ENCODE peak calls at places on chromosomes 1 and 21, in four cellular contexts. B, G, T and Q are unnamed samples.

GRCh38 chr1:208445710-208446702 is 201.8 kb upstream of the PLXNA2 start:
- DNase-seq in B (peak), G (no peak), T (no peak), Q (no peak)

GRCh38 chr1:38243106-38243505 is 196.5 kb upstream of the POU3F1 start:
- DNase-seq in B (peak), G (no peak), T (no peak), Q (peak)

GRCh38 chr1:208219659-208220282 is 24.4 kb downstream of the PLXNA2 start:
- DNase-seq in B (peak), G (no peak), T (no peak), Q (no peak)

GRCh38 chr1:36080236-36080635 is 3.7 kb upstream of the TEKT2 start:
- DNase-seq in B (no peak), G (no peak), T (no peak), Q (no peak)

GRCh38 chr21:31161157-31161556 is 122.9 kb upstream of the KRTAP19-8 start:
- DNase-seq in B (no peak), G (no peak), T (no peak), Q (peak)

GRCh38 chr1:22978299-22978698 is 5.6 kb upstream of the LACTBL1 start:
- DNase-seq in B (no peak), G (no peak), T (no peak), Q (no peak)

GRCh38 chr1:153790996-153791855 is 16.0 kb downstream of the SLC27A3 start:
- DNase-seq in B (peak), G (peak), T (no peak), Q (no peak)

GRCh38 chr1:214678386-214678785 is 75.4 kb downstream of the CENPF start:
- DNase-seq in B (peak), G (no peak), T (peak), Q (no peak)

GRCh38 chr1:2378956-2379732 is 12.2 kb downstream of the MORN1 start:
- DNase-seq in B (no peak), G (no peak), T (no peak), Q (no peak)

GRCh38 chr1:205576011-205576410 is 55.8 kb downstream of the ELK4 start:
- DNase-seq in B (no peak), G (no peak), T (no peak), Q (no peak)

GRCh38 chr21:42316891-42317290 is 1.7 kb upstream of the TFF3 start:
- DNase-seq in B (no peak), G (no peak), T (no peak), Q (no peak)

GRCh38 chr1:222950892-222951291 is 136.1 kb downstream of the DISP1 start:
- DNase-seq in B (no peak), G (no peak), T (no peak), Q (no peak)

GRCh38 chr1:234925440-234926251 is 203.0 kb downstream of the TOMM20 start:
- DNase-seq in B (no peak), G (peak), T (peak), Q (peak)

GRCh38 chr1:113615425-113615824 is 143.9 kb downstream of the PHTF1 start:
- DNase-seq in B (no peak), G (no peak), T (no peak), Q (no peak)

GRCh38 chr1:40848530-40849189 is 13.5 kb downstream of the CITED4 start:
- DNase-seq in B (peak), G (no peak), T (peak), Q (peak)

GRCh38 chr21:45248301-45248892 is 39.3 kb downstream of the POFUT2 start:
- DNase-seq in B (no peak), G (no peak), T (no peak), Q (no peak)

GRCh38 chr1:63968663-63969460 is 195.0 kb downstream of the ROR1 start:
- DNase-seq in B (no peak), G (no peak), T (no peak), Q (no peak)

GRCh38 chr1:53639251-53639721 is 99.7 kb downstream of the GLIS1 start:
- DNase-seq in B (no peak), G (no peak), T (no peak), Q (peak)

GRCh38 chr1:186848509-186849130 is 19.9 kb downstream of the PLA2G4A start:
- DNase-seq in B (no peak), G (no peak), T (peak), Q (no peak)

GRCh38 chr1:194062526-194062925 is 876.1 kb upstream of the B3GALT2 start:
- DNase-seq in B (no peak), G (no peak), T (no peak), Q (no peak)

GRCh38 chr1:43358746-43359693 is at the start of gene CDC20:
- DNase-seq in B (peak), G (peak), T (peak), Q (peak)

GRCh38 chr1:7865978-7866377 is 13.1 kb upstream of the UTS2 start:
- DNase-seq in B (no peak), G (no peak), T (no peak), Q (no peak)

GRCh38 chr1:182111496-182111895 is 50.0 kb upstream of the ZNF648 start:
- DNase-seq in B (no peak), G (no peak), T (no peak), Q (no peak)

GRCh38 chr21:29221259-29221744 is 77.4 kb upstream of the BACH1 start:
- DNase-seq in B (peak), G (no peak), T (no peak), Q (no peak)

GRCh38 chr1:236147521-236148470 is 5.5 kb downstream of the GPR137B start:
- DNase-seq in B (no peak), G (no peak), T (no peak), Q (no peak)

GRCh38 chr1:1908506-1908791 is 6.6 kb upstream of the CALML6 start:
- DNase-seq in B (no peak), G (no peak), T (no peak), Q (peak)

GRCh38 chr1:228059536-228060457 is 22.7 kb upstream of the ARF1 start:
- DNase-seq in B (peak), G (no peak), T (no peak), Q (peak)

GRCh38 chr1:25522240-25522639 is 21.2 kb upstream of the LDLRAP1 start:
- DNase-seq in B (no peak), G (peak), T (no peak), Q (no peak)

GRCh38 chr1:91725961-91726704 is 159.8 kb downstream of the TGFBR3 start:
- DNase-seq in B (no peak), G (no peak), T (peak), Q (no peak)

GRCh38 chr1:232292818-232293217 is 337.1 kb downstream of the SIPA1L2 start:
- DNase-seq in B (no peak), G (no peak), T (no peak), Q (no peak)

GRCh38 chr1:150808134-150808533 is at the start of gene CTSK:
- DNase-seq in B (no peak), G (no peak), T (no peak), Q (peak)

GRCh38 chr1:165424454-165425283 is 20.3 kb downstream of the RXRG start:
- DNase-seq in B (no peak), G (no peak), T (no peak), Q (no peak)

GRCh38 chr1:54986025-54986424 is 5.6 kb downstream of the TMEM61 start:
- DNase-seq in B (no peak), G (no peak), T (no peak), Q (no peak)

GRCh38 chr1:12346483-12347155 is 116.8 kb downstream of the VPS13D start:
- DNase-seq in B (no peak), G (no peak), T (peak), Q (no peak)
- TF ChIP-seq JUNB in B (no peak), G (no peak), T (no peak), Q (no peak)

GRCh38 chr1:240719953-240720700 is 108.2 kb upstream of the GREM2 start:
- DNase-seq in B (no peak), G (no peak), T (no peak), Q (no peak)

GRCh38 chr1:240722788-240723187 is 110.8 kb upstream of the GREM2 start:
- DNase-seq in B (no peak), G (no peak), T (no peak), Q (no peak)

DNA sequence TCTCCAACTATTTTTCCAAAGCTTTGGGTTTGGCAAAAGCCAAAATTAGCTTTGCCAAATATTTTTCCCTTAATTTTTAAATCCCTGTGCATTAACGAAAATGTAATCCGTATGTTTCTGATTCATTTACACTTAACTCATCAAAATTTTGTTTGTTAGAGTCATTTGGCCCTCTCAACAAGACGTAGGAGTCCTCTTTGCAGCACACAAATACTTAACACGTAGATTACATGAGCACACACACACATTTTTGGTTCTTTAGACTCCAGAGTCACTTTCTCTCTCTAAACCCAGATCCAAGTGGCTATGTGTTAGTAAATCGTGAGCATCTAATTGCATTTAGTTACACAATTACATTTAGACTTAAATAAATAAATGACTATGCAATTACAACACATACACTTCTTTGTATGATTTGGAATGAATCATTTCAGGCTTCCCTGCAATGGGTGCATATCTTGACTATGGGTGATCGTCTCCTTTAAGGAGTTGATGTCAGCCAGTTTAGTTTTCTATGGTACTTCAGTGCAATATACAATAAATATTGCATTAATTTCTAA is 109.0 kb upstream of the GREM2 start:
- DNase-seq in B (no peak), G (no peak), T (no peak), Q (no peak)
- H2AFZ ChIP-seq in B (no peak), G (no peak), T (no peak), Q (no peak)

DNA sequence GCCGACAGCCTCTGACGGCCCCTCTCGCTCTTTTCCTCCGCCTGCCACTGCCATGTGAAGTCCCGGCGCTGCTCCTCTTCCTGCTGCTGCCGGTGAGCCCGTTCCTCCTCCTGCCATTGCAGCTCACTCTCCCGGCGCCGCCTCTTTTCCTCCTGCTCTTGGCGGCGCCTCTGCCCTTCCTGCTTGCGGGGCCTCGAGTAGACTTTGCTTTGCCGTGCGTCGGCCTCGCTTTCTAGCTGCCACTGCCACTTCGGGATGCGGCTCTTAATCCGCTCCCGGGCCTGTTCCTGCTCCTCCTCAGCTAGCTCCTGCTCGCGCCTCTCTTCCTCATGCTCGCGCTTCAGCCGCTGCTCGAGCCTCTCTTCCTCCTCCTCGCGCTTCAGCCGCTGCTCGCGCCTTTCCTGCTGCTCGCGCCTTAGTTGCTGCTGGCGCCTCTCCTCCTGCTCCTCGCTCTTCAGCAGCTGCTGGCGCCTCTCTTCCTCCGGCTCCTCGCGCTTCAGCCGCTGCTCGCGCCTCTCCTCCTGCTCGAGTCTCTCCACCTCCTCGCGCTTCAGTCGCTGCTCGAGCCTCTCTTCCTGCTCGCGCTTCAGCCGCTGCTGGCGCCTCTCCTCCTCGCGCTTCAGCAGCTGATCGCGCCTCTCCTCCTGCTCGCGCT is 4.3 kb downstream of the TCHH start:
- DNase-seq in B (no peak), G (no peak), T (no peak), Q (peak)
- TF ChIP-seq EZH2 in B (no peak), G (no peak), T (no peak), Q (peak)

GRCh38 chr1:65309317-65310077 is at the start of gene DNAJC6:
- DNase-seq in B (peak), G (no peak), T (peak), Q (peak)
- TF ChIP-seq JUNB in B (no peak), G (no peak), T (no peak), Q (no peak)

DNA sequence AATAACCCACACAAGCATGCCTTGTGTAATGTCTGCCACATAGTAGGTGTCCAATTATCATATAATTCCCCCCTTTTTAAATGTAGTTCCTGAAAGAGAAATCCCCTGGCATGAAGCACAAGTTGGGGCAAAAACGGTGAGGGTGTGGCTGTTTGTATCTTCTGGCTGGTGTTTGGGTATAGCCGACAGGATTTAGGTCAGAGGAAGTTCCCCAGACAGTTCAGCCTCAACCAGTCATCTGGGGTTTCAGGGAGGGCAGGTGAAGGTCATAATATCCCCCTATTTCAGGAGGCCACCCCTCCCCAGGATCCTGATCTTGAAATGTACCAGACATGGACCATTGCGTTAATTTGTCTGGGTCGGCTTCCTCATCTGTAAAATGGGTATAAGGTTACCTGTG is 29.1 kb upstream of the JUN start:
- DNase-seq in B (no peak), G (no peak), T (no peak), Q (no peak)
- H2AFZ ChIP-seq in B (no peak), G (no peak), T (no peak), Q (no peak)

DNA sequence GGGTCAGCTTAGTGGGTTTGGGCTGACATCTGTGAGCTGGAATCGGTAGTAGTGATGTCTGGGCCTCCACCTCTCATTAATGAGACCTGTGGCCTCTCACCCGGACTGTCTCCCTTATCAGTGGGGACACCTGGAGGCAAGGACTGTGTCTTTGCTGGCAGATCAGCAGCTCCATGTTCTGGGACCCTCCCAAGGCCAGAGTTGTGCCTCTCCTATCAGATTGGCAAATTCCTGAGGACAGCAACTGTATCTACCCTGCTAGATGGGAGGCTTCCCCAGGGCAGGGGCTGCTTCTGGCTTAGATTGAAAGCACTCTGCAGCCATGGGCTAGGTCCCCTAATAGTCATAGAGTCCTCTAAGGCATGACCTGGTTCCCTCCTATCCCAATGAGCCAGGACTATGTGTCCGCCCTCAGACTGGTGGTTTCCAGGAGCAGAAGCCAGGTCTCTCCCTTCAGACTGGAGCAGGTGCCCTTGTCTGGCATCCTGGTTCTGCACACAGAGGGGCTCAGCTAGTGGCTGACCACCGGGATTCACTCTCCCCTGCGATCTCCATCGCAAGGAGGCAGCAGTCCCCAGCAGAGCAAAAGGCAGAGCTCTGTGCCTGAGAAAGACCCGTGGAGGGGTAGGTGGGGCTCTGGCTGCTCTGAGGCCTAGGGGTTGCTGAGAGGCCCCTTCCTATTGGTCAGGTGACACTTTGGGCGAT is 5.8 kb downstream of the DRAXIN start:
- DNase-seq in B (peak), G (no peak), T (no peak), Q (no peak)
- TF ChIP-seq EZH2 in B (no peak), G (no peak), T (no peak), Q (no peak)

GRCh38 chr1:155227261-155228095 is 19.0 kb downstream of the MTX1 start:
- DNase-seq in B (peak), G (peak), T (peak), Q (peak)

GRCh38 chr1:155226188-155226909 is 17.9 kb downstream of the MTX1 start:
- DNase-seq in B (peak), G (no peak), T (peak), Q (peak)

GRCh38 chr1:155228096-155228427 is 19.6 kb downstream of the MTX1 start:
- DNase-seq in B (no peak), G (no peak), T (no peak), Q (no peak)

GRCh38 chr1:155223017-155223416 is 14.5 kb downstream of the MTX1 start:
- DNase-seq in B (peak), G (no peak), T (no peak), Q (no peak)

DNA sequence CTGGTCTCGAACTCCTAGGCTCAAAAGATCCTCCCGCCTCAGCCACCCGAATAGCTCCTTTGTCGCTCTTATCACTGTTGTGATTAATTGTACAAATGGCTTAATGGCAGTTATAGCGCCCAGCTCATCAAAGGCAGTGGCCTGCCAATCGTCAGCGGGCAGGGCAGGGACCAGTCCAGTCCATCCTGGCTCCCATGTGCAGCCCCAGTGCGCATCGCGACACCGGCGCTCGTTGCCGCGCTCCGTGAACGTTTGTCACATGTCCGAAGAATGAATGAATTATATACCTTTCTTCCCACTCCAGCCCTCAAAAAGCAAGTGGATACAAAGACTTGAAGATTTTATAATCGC is 18.4 kb downstream of the MTX1 start:
- DNase-seq in B (peak), G (no peak), T (peak), Q (peak)
- TF ChIP-seq JUNB in B (no peak), G (no peak), T (no peak), Q (no peak)

DNA sequence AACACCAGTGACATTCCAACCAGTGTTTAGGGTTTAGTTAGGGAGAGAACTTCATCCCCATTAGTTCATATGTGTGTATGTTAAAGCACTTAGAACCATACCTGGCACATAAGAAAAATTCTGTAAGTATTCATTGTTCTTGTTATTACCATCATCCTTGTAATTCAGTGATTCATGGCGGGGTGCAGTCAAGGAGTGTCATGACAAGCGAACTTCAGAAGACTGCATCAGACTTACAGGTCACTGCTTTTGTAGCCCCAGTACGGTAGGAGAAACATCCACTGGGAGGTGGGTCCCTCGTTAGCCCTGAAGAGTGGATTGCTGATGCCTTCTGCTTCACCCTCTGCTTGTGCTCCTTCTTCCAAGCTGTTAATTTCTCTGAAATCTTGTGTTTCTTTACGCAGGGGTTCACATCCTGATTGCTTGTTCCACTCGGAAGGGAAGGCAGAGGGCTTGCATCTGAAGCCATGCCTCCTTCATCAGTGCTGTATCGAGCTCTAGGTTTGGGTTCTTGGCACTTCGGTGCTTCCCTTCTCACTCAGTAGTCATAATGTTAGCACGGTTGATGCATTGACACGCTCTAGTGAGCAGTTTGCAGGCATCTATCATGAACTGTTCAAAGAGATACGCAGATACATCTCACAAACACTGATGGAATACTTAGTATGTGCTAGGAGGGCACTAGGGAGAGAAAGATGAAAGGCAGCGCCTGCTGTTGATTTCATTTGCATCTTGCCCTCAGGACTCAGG is 108.3 kb downstream of the KIF26B start:
- DNase-seq in B (no peak), G (no peak), T (no peak), Q (no peak)
- H2AFZ ChIP-seq in B (no peak), G (no peak), T (no peak), Q (no peak)

GRCh38 chr1:20682571-20683236 is 21.5 kb upstream of the DDOST start:
- DNase-seq in B (no peak), G (no peak), T (no peak), Q (no peak)
- TF ChIP-seq EZH2 in B (no peak), G (no peak), T (no peak), Q (no peak)